ENCODE peak calls at places on chromosomes 13 and 19, in five cellular contexts. O, I, Y, A and N are unnamed samples.

GRCh38 chr19:49106648-49107135 is 7.5 kb upstream of the LIN7B start:
- DNase-seq in O (peak), I (peak), Y (no peak), A (peak), N (no peak)

GRCh38 chr13:29465741-29466293 is 129.7 kb downstream of the SLC7A1 start:
- DNase-seq in O (peak), I (peak), Y (no peak), A (peak), N (peak)

GRCh38 chr19:37655689-37656491 is 625 bp upstream of the ZFP30 start:
- DNase-seq in O (peak), I (peak), Y (peak), A (peak), N (peak)

GRCh38 chr19:55149078-55150003 is at the start of gene TNNT1:
- DNase-seq in O (no peak), I (no peak), Y (no peak), A (peak), N (no peak)

GRCh38 chr19:43983544-43983911 is 460 bp upstream of the ZNF155 start:
- DNase-seq in O (no peak), I (no peak), Y (no peak), A (no peak), N (no peak)

GRCh38 chr13:32225494-32225931 is 89.7 kb downstream of the ZAR1L start:
- DNase-seq in O (peak), I (no peak), Y (peak), A (no peak), N (no peak)

GRCh38 chr13:49610176-49610575 is 18.1 kb upstream of the ARL11 start:
- DNase-seq in O (no peak), I (no peak), Y (no peak), A (no peak), N (no peak)

GRCh38 chr13:71169125-71169524 is 697.9 kb downstream of the DACH1 start:
- DNase-seq in O (no peak), I (no peak), Y (no peak), A (no peak), N (no peak)

GRCh38 chr13:103351035-103351828 is 285.0 kb upstream of the SLC10A2 start:
- DNase-seq in O (no peak), I (no peak), Y (no peak), A (no peak), N (peak)

GRCh38 chr13:34420975-34421719 is 520.9 kb upstream of the NBEA start:
- DNase-seq in O (no peak), I (no peak), Y (no peak), A (no peak), N (no peak)

GRCh38 chr19:13078897-13079541 is 23.6 kb downstream of the LYL1 start:
- DNase-seq in O (no peak), I (no peak), Y (no peak), A (no peak), N (no peak)

GRCh38 chr13:110536006-110536693 is 25.4 kb downstream of the RAB20 start:
- DNase-seq in O (no peak), I (no peak), Y (no peak), A (no peak), N (no peak)

GRCh38 chr13:106096661-106097092 is 438.8 kb downstream of the EFNB2 start:
- DNase-seq in O (no peak), I (no peak), Y (no peak), A (no peak), N (peak)

GRCh38 chr19:7489609-7490044 is 792 bp upstream of the PEX11G start:
- DNase-seq in O (no peak), I (no peak), Y (no peak), A (no peak), N (no peak)

GRCh38 chr13:32731576-32731975 is 145.3 kb downstream of the PDS5B start:
- DNase-seq in O (peak), I (no peak), Y (no peak), A (no peak), N (peak)

GRCh38 chr19:15702590-15702930 is 25.3 kb upstream of the OR10H2 start:
- DNase-seq in O (no peak), I (peak), Y (peak), A (peak), N (no peak)
- TF ChIP-seq CTCF in O (no peak), I (no peak), Y (no peak), A (no peak), N (no peak)

GRCh38 chr19:1259873-1260748 is 9.0 kb upstream of the CIRBP start:
- DNase-seq in O (no peak), I (no peak), Y (no peak), A (peak), N (peak)
- H3K27ac ChIP-seq in O (peak), I (peak), Y (peak), A (peak), N (peak)

GRCh38 chr19:3586124-3586626 is 897 bp downstream of the GIPC3 start:
- DNase-seq in O (no peak), I (no peak), Y (no peak), A (no peak), N (no peak)
- TF ChIP-seq CTCF in O (peak), I (no peak), Y (peak), A (peak), N (peak)

DNA sequence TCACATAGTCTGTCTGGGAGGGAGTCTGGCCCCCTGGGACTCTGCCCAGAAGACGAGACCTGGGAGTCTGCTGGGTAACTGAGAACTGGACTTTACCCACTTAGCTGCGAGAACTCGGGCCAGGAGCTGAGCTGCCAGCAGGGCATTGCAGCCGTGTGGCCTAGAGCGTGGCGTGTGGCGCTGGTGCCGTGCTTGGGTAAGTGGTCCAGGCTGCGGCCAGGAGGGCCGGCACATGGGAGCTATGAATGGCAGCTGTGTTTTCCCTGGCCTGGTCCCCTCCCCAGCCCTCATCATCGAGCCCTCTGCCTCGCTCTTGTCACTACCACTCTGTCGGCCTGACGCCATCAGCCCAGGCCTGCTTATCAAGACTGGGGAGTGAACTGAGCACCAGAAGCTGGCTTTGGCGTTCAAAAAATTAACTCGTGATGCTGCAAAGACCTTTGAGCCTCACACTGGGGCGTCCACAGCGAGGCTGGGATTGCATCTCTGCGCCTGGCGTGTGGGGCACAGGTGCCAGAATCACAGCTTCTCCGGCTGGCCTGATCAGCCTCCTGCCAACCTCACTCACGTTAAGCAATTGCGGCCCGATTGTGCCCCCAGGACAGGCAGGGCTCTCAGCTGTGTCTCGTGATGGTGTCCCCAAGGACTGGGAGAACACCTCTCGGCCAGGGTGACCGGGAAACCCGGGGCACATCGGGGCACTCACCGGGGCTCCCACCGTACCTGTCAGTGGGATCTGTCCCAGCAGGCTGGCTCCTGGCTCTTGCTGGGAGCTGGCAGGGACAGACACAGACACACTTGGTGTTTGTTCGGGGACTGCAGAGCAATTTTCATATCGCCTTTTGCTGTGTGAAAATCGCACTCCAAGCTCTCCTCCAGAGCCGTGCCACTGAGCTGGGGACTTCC is 85.9 kb downstream of the KDM4B start:
- DNase-seq in O (no peak), I (no peak), Y (no peak), A (no peak), N (no peak)
- H3K27ac ChIP-seq in O (no peak), I (no peak), Y (no peak), A (no peak), N (no peak)

GRCh38 chr13:102089722-102090121 is 312.1 kb downstream of the FGF14 start:
- DNase-seq in O (no peak), I (no peak), Y (no peak), A (no peak), N (no peak)

GRCh38 chr13:102090532-102090931 is 311.3 kb downstream of the FGF14 start:
- DNase-seq in O (no peak), I (no peak), Y (no peak), A (no peak), N (no peak)

GRCh38 chr13:102091231-102091630 is 310.6 kb downstream of the FGF14 start:
- DNase-seq in O (no peak), I (no peak), Y (no peak), A (no peak), N (peak)

DNA sequence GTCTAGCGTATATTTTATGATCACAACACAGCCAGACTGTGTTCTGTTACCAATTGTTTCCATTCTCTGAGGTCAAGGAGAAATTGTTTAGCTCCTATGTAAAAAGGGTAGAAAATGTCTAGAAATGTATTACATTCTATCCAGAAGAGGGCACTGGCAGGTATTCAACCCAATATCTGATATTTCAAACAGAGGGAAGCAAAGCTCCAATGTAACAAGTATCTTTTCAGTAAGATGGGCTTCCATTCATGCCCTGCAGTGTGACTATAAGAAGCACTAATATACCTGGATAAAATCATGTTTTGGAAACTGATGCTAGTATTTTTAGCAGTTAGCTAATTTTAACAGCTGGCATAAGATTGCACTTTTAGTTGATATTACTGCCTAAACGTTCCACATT is 312.7 kb downstream of the FGF14 start:
- DNase-seq in O (no peak), I (no peak), Y (no peak), A (no peak), N (no peak)
- TF ChIP-seq CTCF in O (peak), I (no peak), Y (no peak), A (no peak), N (peak)

GRCh38 chr19:11265785-11266236 is 3.5 kb upstream of the DOCK6 start:
- DNase-seq in O (no peak), I (peak), Y (no peak), A (no peak), N (peak)

GRCh38 chr19:11264452-11265176 is 2.3 kb upstream of the DOCK6 start:
- DNase-seq in O (no peak), I (no peak), Y (no peak), A (no peak), N (peak)

GRCh38 chr19:11263726-11264125 is 1.4 kb upstream of the DOCK6 start:
- DNase-seq in O (no peak), I (no peak), Y (no peak), A (no peak), N (no peak)

GRCh38 chr19:11267316-11268085 is 5.2 kb upstream of the DOCK6 start:
- DNase-seq in O (no peak), I (no peak), Y (no peak), A (no peak), N (no peak)

DNA sequence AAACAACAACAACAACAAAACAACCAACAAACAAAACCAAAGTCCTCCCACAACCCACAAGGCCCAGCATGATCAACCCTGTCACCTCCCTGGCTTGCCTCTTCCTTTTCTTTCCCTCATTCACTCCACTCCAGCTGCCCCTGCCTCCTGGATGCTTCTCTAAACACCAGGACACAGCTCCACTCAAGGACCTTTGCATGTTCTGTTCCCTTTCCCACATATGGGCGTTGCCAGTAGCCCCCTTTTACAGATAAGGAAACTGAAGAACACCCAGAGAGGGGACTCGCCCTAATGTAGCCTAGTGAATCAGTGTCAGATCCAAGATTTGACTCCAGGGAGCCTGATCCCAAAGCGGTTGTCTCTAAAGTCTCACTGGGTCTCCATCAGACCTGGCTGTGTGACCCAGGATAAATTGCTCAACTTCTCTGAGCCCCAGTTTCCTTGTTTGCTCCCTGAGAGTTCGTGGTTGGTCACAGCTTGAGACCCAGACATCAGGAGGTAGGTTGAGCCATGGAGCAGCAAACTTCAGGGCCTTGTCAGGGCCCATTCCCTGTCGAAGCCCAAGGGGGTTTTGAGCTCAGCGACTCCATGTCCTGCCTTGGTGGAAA is 3.0 kb upstream of the DOCK6 start:
- DNase-seq in O (no peak), I (no peak), Y (no peak), A (no peak), N (no peak)
- H3K27ac ChIP-seq in O (no peak), I (no peak), Y (peak), A (no peak), N (peak)

GRCh38 chr13:113756441-113757097 is 2.5 kb upstream of the TMEM255B start:
- DNase-seq in O (peak), I (peak), Y (no peak), A (no peak), N (no peak)

GRCh38 chr13:113759525-113760137 is 605 bp downstream of the TMEM255B start:
- DNase-seq in O (peak), I (peak), Y (no peak), A (peak), N (peak)

GRCh38 chr13:113762075-113762474 is 3.0 kb downstream of the TMEM255B start:
- DNase-seq in O (no peak), I (no peak), Y (no peak), A (no peak), N (no peak)

GRCh38 chr13:113761136-113761535 is 2.1 kb downstream of the TMEM255B start:
- DNase-seq in O (no peak), I (no peak), Y (no peak), A (no peak), N (no peak)

GRCh38 chr13:113758651-113759524 is at the start of gene TMEM255B:
- DNase-seq in O (peak), I (peak), Y (peak), A (peak), N (peak)
- TF ChIP-seq CTCF in O (peak), I (peak), Y (peak), A (peak), N (peak)